ENCODE peak calls at places on chromosome 13, in eight cellular contexts. K, T, E, B, U, Q, J and H are unnamed samples.

GRCh38 chr13:47455581-47455980 is 545.5 kb downstream of the SUCLA2 start:
- DNase-seq in K (no peak), T (no peak), J (no peak), E (no peak), Q (peak), U (no peak), B (no peak), H (no peak)

GRCh38 chr13:60078226-60078625 is 85.5 kb downstream of the DIAPH3 start:
- DNase-seq in E (no peak), B (no peak), J (no peak), U (no peak), Q (no peak), K (no peak), T (no peak), H (no peak)

GRCh38 chr13:50846861-50847475 is 3.5 kb upstream of the DLEU7 start:
- DNase-seq in J (no peak), U (no peak), Q (no peak), K (no peak), T (no peak), E (no peak), B (no peak), H (no peak)

GRCh38 chr13:100019780-100020356 is 38.3 kb downstream of the ZIC2 start:
- DNase-seq in E (no peak), Q (no peak), J (no peak), B (no peak), U (no peak), T (no peak), K (no peak), H (no peak)

GRCh38 chr13:98406475-98406874 is 170.4 kb downstream of the STK24 start:
- DNase-seq in B (no peak), E (no peak), T (no peak), K (no peak), Q (no peak), U (no peak), J (no peak), H (no peak)

GRCh38 chr13:100549316-100549715 is 39.3 kb downstream of the GGACT start:
- DNase-seq in B (no peak), K (no peak), U (no peak), J (no peak), E (no peak), T (no peak), Q (no peak), H (no peak)

GRCh38 chr13:40161008-40161694 is 505.3 kb downstream of the FOXO1 start:
- DNase-seq in E (no peak), U (no peak), Q (no peak), K (no peak), T (no peak), B (no peak), J (no peak), H (no peak)

GRCh38 chr13:85255978-85256377 is 543.2 kb downstream of the SLITRK6 start:
- DNase-seq in B (no peak), J (no peak), Q (no peak), U (no peak), K (no peak), E (no peak), T (no peak), H (no peak)

GRCh38 chr13:92553470-92554114 is 673.0 kb upstream of the GPC6 start:
- DNase-seq in Q (no peak), T (no peak), U (no peak), E (no peak), K (no peak), J (no peak), B (no peak), H (no peak)